ENCODE peak calls at places on chromosomes 2 and 18, in nine cellular contexts. One of them, this sample, is unnamed.

GRCh38 chr2:242038928-242039341 is 169.4 kb downstream of the RTP5 start:
- DNase-seq in colonic mucosa: no peak
- DNase-seq in PC-3: no peak
- DNase-seq in DND-41: no peak
- DNase-seq in MM.1S: no peak
- DNase-seq in kidney: peak
- DNase-seq in GM23248: no peak
- DNase-seq in astrocyte: no peak
- DNase-seq in fibroblast of lung: no peak
- DNase-seq in this sample: no peak

GRCh38 chr2:217523246-217523645 is 479.5 kb downstream of the TNS1 start:
- DNase-seq in PC-3: no peak
- DNase-seq in colonic mucosa: no peak
- DNase-seq in GM23248: no peak
- DNase-seq in astrocyte: no peak
- DNase-seq in kidney: no peak
- DNase-seq in fibroblast of lung: no peak
- DNase-seq in MM.1S: no peak
- DNase-seq in DND-41: no peak
- DNase-seq in this sample: no peak

GRCh38 chr2:26717362-26717761 is 24.8 kb downstream of the KCNK3 start:
- DNase-seq in PC-3: no peak
- DNase-seq in colonic mucosa: no peak
- DNase-seq in GM23248: no peak
- DNase-seq in kidney: peak
- DNase-seq in fibroblast of lung: no peak
- DNase-seq in astrocyte: no peak
- DNase-seq in MM.1S: no peak
- DNase-seq in DND-41: no peak
- DNase-seq in this sample: no peak

GRCh38 chr2:9114457-9114856 is 92.2 kb upstream of the ASAP2 start:
- DNase-seq in colonic mucosa: no peak
- DNase-seq in GM23248: peak
- DNase-seq in MM.1S: no peak
- DNase-seq in kidney: no peak
- DNase-seq in fibroblast of lung: no peak
- DNase-seq in PC-3: peak
- DNase-seq in astrocyte: no peak
- DNase-seq in DND-41: no peak
- DNase-seq in this sample: peak

GRCh38 chr2:64442801-64443429 is 11.0 kb upstream of the LGALSL start:
- DNase-seq in GM23248: no peak
- DNase-seq in kidney: no peak
- DNase-seq in MM.1S: no peak
- DNase-seq in PC-3: no peak
- DNase-seq in DND-41: no peak
- DNase-seq in astrocyte: no peak
- DNase-seq in colonic mucosa: no peak
- DNase-seq in fibroblast of lung: no peak
- DNase-seq in this sample: no peak

GRCh38 chr18:7889515-7889914 is 322.4 kb downstream of the PTPRM start:
- DNase-seq in MM.1S: no peak
- DNase-seq in PC-3: no peak
- DNase-seq in kidney: no peak
- DNase-seq in fibroblast of lung: no peak
- DNase-seq in GM23248: no peak
- DNase-seq in DND-41: no peak
- DNase-seq in colonic mucosa: no peak
- DNase-seq in astrocyte: no peak
- DNase-seq in this sample: no peak

GRCh38 chr2:44772131-44772530 is 169.4 kb upstream of the SIX3 start:
- DNase-seq in astrocyte: no peak
- DNase-seq in GM23248: no peak
- DNase-seq in MM.1S: no peak
- DNase-seq in fibroblast of lung: no peak
- DNase-seq in DND-41: no peak
- DNase-seq in kidney: no peak
- DNase-seq in colonic mucosa: peak
- DNase-seq in PC-3: no peak
- DNase-seq in this sample: no peak

GRCh38 chr2:96090181-96090500 is 26.2 kb downstream of the ADRA2B start:
- DNase-seq in DND-41: no peak
- DNase-seq in astrocyte: no peak
- DNase-seq in kidney: no peak
- DNase-seq in PC-3: no peak
- DNase-seq in MM.1S: no peak
- DNase-seq in fibroblast of lung: no peak
- DNase-seq in GM23248: no peak
- DNase-seq in colonic mucosa: peak
- DNase-seq in this sample: no peak

GRCh38 chr2:191249131-191249813 is 4.1 kb downstream of the MYO1B start:
- DNase-seq in PC-3: no peak
- DNase-seq in MM.1S: no peak
- DNase-seq in kidney: no peak
- DNase-seq in fibroblast of lung: peak
- DNase-seq in colonic mucosa: no peak
- DNase-seq in GM23248: peak
- DNase-seq in DND-41: no peak
- DNase-seq in astrocyte: peak
- DNase-seq in this sample: no peak

GRCh38 chr2:234162876-234163275 is 112.4 kb downstream of the SPP2 start:
- DNase-seq in MM.1S: no peak
- DNase-seq in fibroblast of lung: no peak
- DNase-seq in kidney: no peak
- DNase-seq in DND-41: no peak
- DNase-seq in GM23248: no peak
- DNase-seq in astrocyte: no peak
- DNase-seq in colonic mucosa: no peak
- DNase-seq in PC-3: peak
- DNase-seq in this sample: peak

GRCh38 chr2:38722271-38723115 is 28.7 kb downstream of the SRSF7 start:
- DNase-seq in DND-41: no peak
- DNase-seq in GM23248: no peak
- DNase-seq in fibroblast of lung: no peak
- DNase-seq in colonic mucosa: no peak
- DNase-seq in PC-3: no peak
- DNase-seq in astrocyte: no peak
- DNase-seq in kidney: no peak
- DNase-seq in MM.1S: peak
- DNase-seq in this sample: no peak

GRCh38 chr2:220779918-220780317 is 792.2 kb downstream of the EPHA4 start:
- DNase-seq in GM23248: peak
- DNase-seq in PC-3: peak
- DNase-seq in colonic mucosa: no peak
- DNase-seq in astrocyte: peak
- DNase-seq in kidney: no peak
- DNase-seq in MM.1S: no peak
- DNase-seq in DND-41: no peak
- DNase-seq in fibroblast of lung: peak
- DNase-seq in this sample: peak

GRCh38 chr2:99573624-99574251 is 83.9 kb upstream of the REV1 start:
- DNase-seq in PC-3: no peak
- DNase-seq in kidney: no peak
- DNase-seq in MM.1S: no peak
- DNase-seq in astrocyte: no peak
- DNase-seq in fibroblast of lung: no peak
- DNase-seq in DND-41: no peak
- DNase-seq in GM23248: no peak
- DNase-seq in colonic mucosa: no peak
- DNase-seq in this sample: no peak

GRCh38 chr2:206368933-206369569 is 74.3 kb upstream of the ADAM23 start:
- DNase-seq in MM.1S: no peak
- DNase-seq in astrocyte: no peak
- DNase-seq in PC-3: no peak
- DNase-seq in DND-41: no peak
- DNase-seq in GM23248: peak
- DNase-seq in kidney: no peak
- DNase-seq in colonic mucosa: no peak
- DNase-seq in fibroblast of lung: no peak
- DNase-seq in this sample: no peak

GRCh38 chr2:45938649-45939511 is 287.4 kb downstream of the PRKCE start:
- DNase-seq in astrocyte: peak
- DNase-seq in MM.1S: no peak
- DNase-seq in kidney: peak
- DNase-seq in DND-41: no peak
- DNase-seq in GM23248: peak
- DNase-seq in colonic mucosa: peak
- DNase-seq in fibroblast of lung: peak
- DNase-seq in PC-3: peak
- DNase-seq in this sample: peak

GRCh38 chr18:27413495-27414401 is 228.6 kb upstream of the CHST9 start:
- DNase-seq in GM23248: peak
- DNase-seq in kidney: no peak
- DNase-seq in MM.1S: no peak
- DNase-seq in fibroblast of lung: peak
- DNase-seq in astrocyte: peak
- DNase-seq in DND-41: no peak
- DNase-seq in PC-3: peak
- DNase-seq in colonic mucosa: peak
- DNase-seq in this sample: peak
- H3K27ac ChIP-seq in GM23248: peak
- H3K27ac ChIP-seq in kidney: no peak
- H3K27ac ChIP-seq in MM.1S: no peak
- H3K27ac ChIP-seq in fibroblast of lung: no peak
- H3K27ac ChIP-seq in astrocyte: no peak
- H3K27ac ChIP-seq in DND-41: no peak
- H3K27ac ChIP-seq in PC-3: peak
- H3K27ac ChIP-seq in colonic mucosa: no peak
- H3K27ac ChIP-seq in this sample: no peak

GRCh38 chr18:6575908-6576307 is 153.6 kb upstream of the ARHGAP28 start:
- DNase-seq in DND-41: no peak
- DNase-seq in kidney: no peak
- DNase-seq in MM.1S: no peak
- DNase-seq in colonic mucosa: no peak
- DNase-seq in fibroblast of lung: no peak
- DNase-seq in PC-3: no peak
- DNase-seq in GM23248: no peak
- DNase-seq in astrocyte: no peak
- DNase-seq in this sample: no peak

GRCh38 chr18:6570581-6571238 is 156.0 kb upstream of the L3MBTL4 start:
- DNase-seq in GM23248: no peak
- DNase-seq in MM.1S: no peak
- DNase-seq in colonic mucosa: no peak
- DNase-seq in DND-41: no peak
- DNase-seq in fibroblast of lung: no peak
- DNase-seq in kidney: no peak
- DNase-seq in PC-3: no peak
- DNase-seq in astrocyte: no peak
- DNase-seq in this sample: no peak

GRCh38 chr18:6566338-6566911 is 151.7 kb upstream of the L3MBTL4 start:
- DNase-seq in MM.1S: no peak
- DNase-seq in kidney: no peak
- DNase-seq in GM23248: no peak
- DNase-seq in PC-3: peak
- DNase-seq in DND-41: no peak
- DNase-seq in astrocyte: no peak
- DNase-seq in fibroblast of lung: no peak
- DNase-seq in colonic mucosa: no peak
- DNase-seq in this sample: peak

GRCh38 chr18:6569813-6570212 is 155.1 kb upstream of the L3MBTL4 start:
- DNase-seq in DND-41: no peak
- DNase-seq in kidney: no peak
- DNase-seq in fibroblast of lung: no peak
- DNase-seq in MM.1S: no peak
- DNase-seq in GM23248: no peak
- DNase-seq in colonic mucosa: no peak
- DNase-seq in astrocyte: no peak
- DNase-seq in PC-3: peak
- DNase-seq in this sample: no peak

GRCh38 chr18:6571239-6571602 is 156.5 kb upstream of the L3MBTL4 start:
- DNase-seq in astrocyte: no peak
- DNase-seq in kidney: no peak
- DNase-seq in fibroblast of lung: no peak
- DNase-seq in colonic mucosa: no peak
- DNase-seq in PC-3: no peak
- DNase-seq in MM.1S: no peak
- DNase-seq in DND-41: no peak
- DNase-seq in GM23248: no peak
- DNase-seq in this sample: no peak
- H3K9ac ChIP-seq in astrocyte: no peak
- H3K9ac ChIP-seq in kidney: no peak
- H3K9ac ChIP-seq in fibroblast of lung: no peak
- H3K9ac ChIP-seq in colonic mucosa: no peak
- H3K9ac ChIP-seq in PC-3: no peak
- H3K9ac ChIP-seq in MM.1S: no peak
- H3K9ac ChIP-seq in DND-41: no peak
- H3K9ac ChIP-seq in GM23248: no peak
- H3K9ac ChIP-seq in this sample: no peak

GRCh38 chr2:46989491-46990230 is 74.1 kb upstream of the MCFD2 start:
- DNase-seq in kidney: no peak
- DNase-seq in GM23248: no peak
- DNase-seq in MM.1S: no peak
- DNase-seq in PC-3: no peak
- DNase-seq in astrocyte: no peak
- DNase-seq in colonic mucosa: no peak
- DNase-seq in fibroblast of lung: no peak
- DNase-seq in DND-41: no peak
- DNase-seq in this sample: no peak

GRCh38 chr2:46988230-46988629 is 72.6 kb upstream of the MCFD2 start:
- DNase-seq in kidney: no peak
- DNase-seq in MM.1S: no peak
- DNase-seq in colonic mucosa: no peak
- DNase-seq in PC-3: no peak
- DNase-seq in GM23248: no peak
- DNase-seq in astrocyte: no peak
- DNase-seq in DND-41: no peak
- DNase-seq in fibroblast of lung: no peak
- DNase-seq in this sample: no peak

GRCh38 chr2:46988733-46989481 is 73.3 kb upstream of the MCFD2 start:
- DNase-seq in MM.1S: no peak
- DNase-seq in fibroblast of lung: no peak
- DNase-seq in PC-3: no peak
- DNase-seq in GM23248: no peak
- DNase-seq in colonic mucosa: no peak
- DNase-seq in DND-41: no peak
- DNase-seq in kidney: no peak
- DNase-seq in astrocyte: no peak
- DNase-seq in this sample: no peak

GRCh38 chr2:46991985-46992384 is 76.4 kb upstream of the MCFD2 start:
- DNase-seq in MM.1S: no peak
- DNase-seq in fibroblast of lung: no peak
- DNase-seq in GM23248: no peak
- DNase-seq in astrocyte: no peak
- DNase-seq in PC-3: no peak
- DNase-seq in kidney: no peak
- DNase-seq in DND-41: no peak
- DNase-seq in colonic mucosa: no peak
- DNase-seq in this sample: no peak

GRCh38 chr2:46990231-46990588 is 74.6 kb upstream of the MCFD2 start:
- DNase-seq in MM.1S: no peak
- DNase-seq in GM23248: no peak
- DNase-seq in kidney: no peak
- DNase-seq in colonic mucosa: no peak
- DNase-seq in PC-3: no peak
- DNase-seq in fibroblast of lung: no peak
- DNase-seq in astrocyte: no peak
- DNase-seq in DND-41: no peak
- DNase-seq in this sample: no peak
- H3K27ac ChIP-seq in MM.1S: no peak
- H3K27ac ChIP-seq in GM23248: no peak
- H3K27ac ChIP-seq in kidney: no peak
- H3K27ac ChIP-seq in colonic mucosa: no peak
- H3K27ac ChIP-seq in PC-3: no peak
- H3K27ac ChIP-seq in fibroblast of lung: no peak
- H3K27ac ChIP-seq in astrocyte: no peak
- H3K27ac ChIP-seq in DND-41: no peak
- H3K27ac ChIP-seq in this sample: no peak

GRCh38 chr2:189486237-189486770 is 45.0 kb downstream of the WDR75 start:
- DNase-seq in kidney: no peak
- DNase-seq in colonic mucosa: no peak
- DNase-seq in MM.1S: no peak
- DNase-seq in DND-41: no peak
- DNase-seq in PC-3: peak
- DNase-seq in fibroblast of lung: no peak
- DNase-seq in astrocyte: no peak
- DNase-seq in GM23248: no peak
- DNase-seq in this sample: peak
- H3K9ac ChIP-seq in kidney: no peak
- H3K9ac ChIP-seq in colonic mucosa: no peak
- H3K9ac ChIP-seq in MM.1S: no peak
- H3K9ac ChIP-seq in DND-41: no peak
- H3K9ac ChIP-seq in PC-3: no peak
- H3K9ac ChIP-seq in fibroblast of lung: no peak
- H3K9ac ChIP-seq in astrocyte: no peak
- H3K9ac ChIP-seq in GM23248: no peak
- H3K9ac ChIP-seq in this sample: no peak